ENCODE peak calls at places on chromosomes 12 and 14, in five cellular contexts. P, J, K, L and G are unnamed samples.

GRCh38 chr14:50790568-50790967 is 40.4 kb downstream of the NIN start:
- DNase-seq in P (no peak), J (no peak), K (no peak), L (no peak), G (no peak)

GRCh38 chr14:102775855-102776760 is 1.1 kb upstream of the TRAF3 start:
- DNase-seq in P (no peak), J (no peak), K (no peak), L (peak; percentile 43), G (no peak)

GRCh38 chr12:14664434-14665023 is 31.9 kb downstream of the GUCY2C start:
- DNase-seq in P (no peak), J (no peak), K (no peak), L (peak; percentile 6), G (no peak)

GRCh38 chr12:50257226-50258166 is 25.8 kb downstream of the LIMA1 start:
- DNase-seq in P (no peak), J (no peak), K (no peak), L (no peak), G (no peak)

GRCh38 chr12:11877869-11878780 is 192.6 kb upstream of the BCL2L14 start:
- DNase-seq in P (no peak), J (no peak), K (no peak), L (no peak), G (no peak)

GRCh38 chr12:41277019-41277770 is 89.1 kb downstream of the PDZRN4 start:
- DNase-seq in P (no peak), J (peak; percentile 17), K (peak; percentile 27), L (peak; percentile 26), G (no peak)

GRCh38 chr14:44995196-44995595 is 33.2 kb downstream of the TOGARAM1 start:
- DNase-seq in P (no peak), J (no peak), K (no peak), L (peak; percentile 67), G (no peak)

GRCh38 chr14:74955229-74955999 is at the start of gene PGF:
- DNase-seq in P (no peak), J (peak; percentile 80), K (peak; percentile 69), L (no peak), G (peak; percentile 89)

GRCh38 chr14:54589843-54590242 is 22.9 kb downstream of the SAMD4A start:
- DNase-seq in P (no peak), J (no peak), K (no peak), L (no peak), G (no peak)

GRCh38 chr12:219891-220352 is 6.0 kb upstream of the SLC6A12 start:
- DNase-seq in P (no peak), J (peak; percentile 97), K (peak; percentile 69), L (peak; percentile 69), G (peak; percentile 98)

GRCh38 chr12:57829025-57829777 is 10.7 kb upstream of the AVIL start:
- DNase-seq in P (no peak), J (no peak), K (no peak), L (no peak), G (no peak)

GRCh38 chr12:12016284-12017100 is 54.2 kb upstream of the BCL2L14 start:
- DNase-seq in P (no peak), J (no peak), K (no peak), L (no peak), G (no peak)

GRCh38 chr14:38504175-38504574 is 248.3 kb upstream of the CLEC14A start:
- DNase-seq in P (no peak), J (no peak), K (no peak), L (no peak), G (no peak)

GRCh38 chr14:39069923-39070322 is 33.1 kb downstream of the SEC23A start:
- DNase-seq in P (no peak), J (no peak), K (no peak), L (no peak), G (no peak)

GRCh38 chr12:115680967-115681366 is 596.5 kb downstream of the MED13L start:
- DNase-seq in P (no peak), J (no peak), K (no peak), L (no peak), G (no peak)

GRCh38 chr14:105152794-105153241 is 15.8 kb downstream of the JAG2 start:
- DNase-seq in P (no peak), J (no peak), K (no peak), L (no peak), G (no peak)

GRCh38 chr12:254039-254438 is 8.6 kb downstream of the SLC6A13 start:
- DNase-seq in P (no peak), J (no peak), K (peak; percentile 25), L (no peak), G (peak; percentile 48)

GRCh38 chr12:126117502-126117901 is 1052.3 kb downstream of the AACS start:
- DNase-seq in P (no peak), J (no peak), K (no peak), L (no peak), G (no peak)

GRCh38 chr14:104912053-104912452 is 12.6 kb upstream of the PLD4 start:
- DNase-seq in P (no peak), J (no peak), K (no peak), L (no peak), G (no peak)

GRCh38 chr14:91892918-91893527 is 25.7 kb upstream of the TC2N start:
- DNase-seq in P (no peak), J (peak; percentile 62), K (peak; percentile 54), L (peak; percentile 20), G (no peak)

GRCh38 chr12:53746592-53747491 is 4.9 kb downstream of the CISTR start:
- DNase-seq in P (peak; percentile 35), J (peak; percentile 97), K (peak; percentile 89), L (peak; percentile 76), G (peak; percentile 96)

GRCh38 chr12:96810057-96810456 is 97.0 kb upstream of the NEDD1 start:
- DNase-seq in P (no peak), J (no peak), K (no peak), L (no peak), G (no peak)

GRCh38 chr14:56995010-56995409 is 184.7 kb upstream of the OTX2 start:
- DNase-seq in P (no peak), J (no peak), K (no peak), L (peak; percentile 1), G (no peak)

GRCh38 chr12:132838464-132839080 is 9.9 kb upstream of the GOLGA3 start:
- DNase-seq in P (no peak), J (no peak), K (no peak), L (no peak), G (no peak)

GRCh38 chr12:45615268-45615667 is 114.2 kb upstream of the ARID2 start:
- DNase-seq in P (no peak), J (no peak), K (no peak), L (no peak), G (no peak)

GRCh38 chr14:62592877-62593276 is 452.4 kb downstream of the KCNH5 start:
- DNase-seq in P (no peak), J (no peak), K (no peak), L (no peak), G (no peak)

GRCh38 chr14:35365130-35366047 is 39.2 kb downstream of the NFKBIA start:
- DNase-seq in P (no peak), J (no peak), K (peak; percentile 71), L (peak; percentile 98), G (no peak)

GRCh38 chr12:108967869-108968540 is 52.9 kb downstream of the SVOP start:
- DNase-seq in P (no peak), J (no peak), K (peak; percentile 40), L (peak; percentile 65), G (no peak)
- TF ChIP-seq MAX in P (no peak), J (no peak), K (no peak), L (no peak), G (no peak)

DNA sequence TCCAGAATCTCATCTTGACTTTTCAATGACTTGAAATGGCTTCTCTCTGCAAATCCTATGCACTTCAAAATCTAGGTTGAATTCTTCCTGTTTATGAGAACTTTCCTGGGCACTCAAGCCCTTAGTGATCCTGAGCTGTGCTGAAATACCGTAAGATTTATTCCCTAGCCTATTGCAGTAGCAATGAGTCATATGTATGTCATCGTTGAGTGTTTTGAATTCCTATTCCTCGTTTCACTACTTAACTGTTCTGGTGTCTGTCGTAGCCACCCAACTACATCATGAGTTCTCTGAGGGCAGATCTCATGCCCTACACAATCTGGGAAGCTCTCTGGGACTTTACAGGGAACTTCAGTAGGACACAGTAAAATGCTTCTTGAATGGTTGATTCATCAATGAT is 190.8 kb upstream of the TMEM132C start:
- DNase-seq in P (no peak), J (no peak), K (no peak), L (no peak), G (no peak)
- TF ChIP-seq CREB1 in P (no peak), J (no peak), K (no peak), L (no peak), G (no peak)

GRCh38 chr12:52149651-52150241 is 42.1 kb downstream of the KRT80 start:
- DNase-seq in P (no peak), J (no peak), K (no peak), L (no peak), G (no peak)
- TF ChIP-seq MAX in P (no peak), J (no peak), K (no peak), L (no peak), G (no peak)

DNA sequence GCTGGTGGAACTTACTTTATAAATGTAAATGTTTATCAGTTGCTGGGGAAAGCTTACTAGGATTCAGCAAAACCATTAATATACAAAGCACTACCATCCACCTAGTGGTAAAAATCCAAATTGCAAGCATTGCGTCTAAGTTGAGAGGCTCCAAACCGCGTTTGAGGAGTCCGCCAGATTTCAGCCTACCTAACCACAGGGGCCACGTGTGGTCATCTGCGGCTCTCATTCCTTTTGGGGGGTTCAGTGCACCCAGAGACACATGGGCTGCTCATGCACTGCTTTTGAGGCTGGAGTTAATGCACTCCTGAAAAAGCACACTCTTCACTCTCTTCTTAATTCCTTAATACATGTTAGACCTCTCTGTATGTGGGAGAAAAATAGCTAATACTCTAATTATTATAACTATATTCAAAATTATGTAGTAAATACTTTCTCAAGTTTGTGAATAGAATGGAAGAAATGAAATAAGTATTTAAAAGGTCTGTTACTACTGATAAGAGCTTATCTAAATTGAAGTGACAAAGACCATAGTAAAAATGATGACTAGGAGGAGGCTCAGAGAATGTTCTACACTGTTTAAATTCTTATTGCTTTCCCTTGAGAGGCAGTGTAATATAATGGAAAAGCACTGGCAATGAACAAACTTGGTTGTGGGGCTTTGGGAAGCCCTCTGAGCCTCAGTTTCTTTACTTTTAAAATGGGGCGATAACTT is 41.4 kb upstream of the MANSC4 start:
- DNase-seq in P (peak; percentile 48), J (peak; percentile 44), K (peak; percentile 65), L (peak; percentile 67), G (no peak)
- TF ChIP-seq CREB1 in P (no peak), J (no peak), K (no peak), L (no peak), G (no peak)